ENCODE peak calls at places on chromosome X, in four cellular contexts. O is GM12878, X is HCT116, K is H1. S is an unnamed sample.

GRCh38 chrX:137234651-137235402 is 201.0 kb upstream of the GPR101 start:
- DNase-seq in O (no peak), X (no peak), K (no peak), S (no peak)

GRCh38 chrX:72306085-72306801 is 529 bp upstream of the CITED1 start:
- DNase-seq in O (no peak), X (no peak), K (no peak), S (peak)

GRCh38 chrX:67555578-67556203 is 11.9 kb downstream of the AR start:
- DNase-seq in O (no peak), X (no peak), K (no peak), S (peak)

GRCh38 chrX:10761447-10761846 is 141.1 kb upstream of the MID1 start:
- DNase-seq in O (no peak), X (no peak), K (no peak), S (no peak)

GRCh38 chrX:84729809-84730208 is 227.6 kb upstream of the HDX start:
- DNase-seq in O (peak), X (no peak), K (no peak), S (peak)

GRCh38 chrX:18893536-18893935 is 90.4 kb downstream of the PHKA2 start:
- DNase-seq in O (no peak), X (no peak), K (no peak), S (no peak)

GRCh38 chrX:17291141-17291900 is 83.7 kb upstream of the NHS start:
- DNase-seq in O (no peak), X (no peak), K (no peak), S (no peak)

GRCh38 chrX:47133493-47133892 is 11.0 kb downstream of the NDUFB11 start:
- DNase-seq in O (no peak), X (no peak), K (no peak), S (no peak)

GRCh38 chrX:18877472-18877871 is 106.4 kb downstream of the PHKA2 start:
- DNase-seq in O (no peak), X (no peak), K (no peak), S (no peak)

GRCh38 chrX:650274-650673 is 19.7 kb downstream of the SHOX start:
- DNase-seq in O (no peak), X (no peak), K (no peak), S (no peak)

GRCh38 chrX:67610282-67610681 is 66.5 kb downstream of the AR start:
- DNase-seq in O (no peak), X (no peak), K (no peak), S (no peak)

GRCh38 chrX:10633722-10634121 is 13.3 kb upstream of the MID1 start:
- DNase-seq in O (no peak), X (peak), K (no peak), S (peak)

GRCh38 chrX:41661366-41662095 is 27.2 kb upstream of the GPR34 start:
- DNase-seq in O (no peak), X (no peak), K (no peak), S (no peak)

GRCh38 chrX:43141885-43142284 is 363.9 kb upstream of the PPP1R2C start:
- DNase-seq in O (no peak), X (no peak), K (no peak), S (no peak)

GRCh38 chrX:105191878-105192277 is 28.6 kb downstream of the TEX13A start:
- DNase-seq in O (no peak), X (no peak), K (no peak), S (peak)

GRCh38 chrX:109773374-109773773 is 40.3 kb upstream of the ACSL4 start:
- DNase-seq in O (no peak), X (no peak), K (no peak), S (no peak)

GRCh38 chrX:47573334-47574095 is 8.7 kb upstream of the TIMP1 start:
- DNase-seq in O (no peak), X (no peak), K (no peak), S (peak)

GRCh38 chrX:138082881-138083280 is 517.0 kb downstream of the ZIC3 start:
- DNase-seq in O (no peak), X (no peak), K (no peak), S (no peak)

GRCh38 chrX:15911729-15912550 is 57.3 kb upstream of the AP1S2 start:
- DNase-seq in O (no peak), X (no peak), K (no peak), S (peak)

GRCh38 chrX:22690116-22690515 is 309.6 kb upstream of the DDX53 start:
- DNase-seq in O (no peak), X (no peak), K (no peak), S (no peak)

GRCh38 chrX:125998432-125998831 is 167.7 kb downstream of the DCAF12L2 start:
- DNase-seq in O (no peak), X (no peak), K (no peak), S (no peak)

GRCh38 chrX:70262952-70263567 is 3.1 kb upstream of the P2RY4 start:
- DNase-seq in O (no peak), X (no peak), K (peak), S (peak)

GRCh38 chrX:15566244-15566643 is 34.5 kb downstream of the ACE2 start:
- DNase-seq in O (no peak), X (no peak), K (no peak), S (no peak)

GRCh38 chrX:17242470-17242869 is 132.5 kb upstream of the NHS start:
- DNase-seq in O (no peak), X (peak), K (peak), S (peak)

GRCh38 chrX:11611161-11611560 is 54.6 kb downstream of the ARHGAP6 start:
- DNase-seq in O (no peak), X (no peak), K (no peak), S (no peak)

GRCh38 chrX:21711126-21711847 is 46.6 kb downstream of the SMPX start:
- DNase-seq in O (no peak), X (no peak), K (no peak), S (no peak)

GRCh38 chrX:499870-500364 is 113.2 kb upstream of the PPP2R3B start:
- DNase-seq in O (no peak), X (no peak), K (peak), S (no peak)

GRCh38 chrX:31223817-31224216 is 152.0 kb upstream of the FTHL17 start:
- DNase-seq in O (no peak), X (no peak), K (no peak), S (no peak)

GRCh38 chrX:24167719-24168472 is 18.4 kb downstream of the ZFX start:
- DNase-seq in O (no peak), X (no peak), K (no peak), S (no peak)

GRCh38 chrX:49829016-49829415 is at the start of gene PAGE4:
- DNase-seq in O (no peak), X (peak), K (no peak), S (peak)

GRCh38 chrX:14029425-14030247 is at the start of gene GEMIN8:
- DNase-seq in O (peak), X (peak), K (peak), S (peak)

GRCh38 chrX:88937616-88938015 is 190.6 kb downstream of the CPXCR1 start:
- DNase-seq in O (no peak), X (no peak), K (no peak), S (no peak)

GRCh38 chrX:22314692-22315091 is 42.0 kb downstream of the CBLL2 start:
- DNase-seq in O (no peak), X (no peak), K (no peak), S (no peak)

GRCh38 chrX:46865281-46865680 is 28.4 kb downstream of the RP2 start:
- DNase-seq in O (no peak), X (no peak), K (no peak), S (no peak)

GRCh38 chrX:11367609-11368430 is 74.6 kb downstream of the AMELX start:
- DNase-seq in O (no peak), X (no peak), K (no peak), S (peak)

GRCh38 chrX:130083656-130084382 is 26.5 kb downstream of the ELF4 start:
- DNase-seq in O (no peak), X (no peak), K (no peak), S (no peak)

DNA sequence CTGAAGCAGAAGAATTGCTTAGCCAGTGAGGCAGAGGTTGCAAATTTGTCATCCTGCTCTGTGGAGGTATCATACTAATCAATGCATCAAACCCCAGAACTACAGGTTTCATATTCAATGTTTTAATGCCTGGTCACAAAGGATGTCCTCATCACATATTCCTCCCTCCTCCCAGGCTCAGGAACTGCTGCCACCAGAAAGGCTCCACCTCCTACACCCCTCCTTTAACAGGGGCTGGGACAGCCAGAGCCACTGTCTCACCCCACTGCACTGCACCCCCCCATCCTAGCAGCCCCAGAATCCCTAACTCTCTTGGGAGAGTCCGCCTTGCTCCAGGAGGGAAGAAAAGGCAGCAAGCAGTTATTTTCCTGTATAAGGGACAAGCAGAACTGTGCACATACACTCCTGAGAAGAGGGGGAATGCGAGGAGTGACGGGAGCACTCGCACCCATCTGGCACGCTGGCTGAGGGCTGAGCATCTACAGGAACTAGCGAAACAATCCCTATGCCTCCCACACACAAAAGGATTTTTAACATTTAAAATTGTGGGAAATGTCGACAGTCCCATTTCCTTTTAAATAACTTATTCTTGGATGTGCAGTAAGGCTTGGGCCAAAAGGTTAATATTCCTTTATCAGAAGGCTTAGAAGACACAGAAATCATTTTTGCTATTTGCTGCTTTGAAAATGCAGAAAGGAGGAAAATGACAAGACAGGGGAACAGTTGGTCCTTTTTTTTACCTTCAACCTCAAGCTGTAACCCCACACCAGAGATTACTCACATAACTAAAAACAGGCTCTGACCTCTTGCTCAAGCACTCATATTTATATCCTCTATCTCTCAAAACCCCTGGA is 27.8 kb downstream of the CD99L2 start:
- DNase-seq in O (no peak), X (no peak), K (no peak), S (no peak)
- TF ChIP-seq EGR1 in O (no peak), X (no peak), K (no peak), S (no peak)

GRCh38 chrX:102651242-102651967 is at the start of gene GPRASP1:
- DNase-seq in O (no peak), X (no peak), K (no peak), S (no peak)
- TF ChIP-seq EGR1 in O (no peak), X (no peak), K (no peak), S (no peak)

DNA sequence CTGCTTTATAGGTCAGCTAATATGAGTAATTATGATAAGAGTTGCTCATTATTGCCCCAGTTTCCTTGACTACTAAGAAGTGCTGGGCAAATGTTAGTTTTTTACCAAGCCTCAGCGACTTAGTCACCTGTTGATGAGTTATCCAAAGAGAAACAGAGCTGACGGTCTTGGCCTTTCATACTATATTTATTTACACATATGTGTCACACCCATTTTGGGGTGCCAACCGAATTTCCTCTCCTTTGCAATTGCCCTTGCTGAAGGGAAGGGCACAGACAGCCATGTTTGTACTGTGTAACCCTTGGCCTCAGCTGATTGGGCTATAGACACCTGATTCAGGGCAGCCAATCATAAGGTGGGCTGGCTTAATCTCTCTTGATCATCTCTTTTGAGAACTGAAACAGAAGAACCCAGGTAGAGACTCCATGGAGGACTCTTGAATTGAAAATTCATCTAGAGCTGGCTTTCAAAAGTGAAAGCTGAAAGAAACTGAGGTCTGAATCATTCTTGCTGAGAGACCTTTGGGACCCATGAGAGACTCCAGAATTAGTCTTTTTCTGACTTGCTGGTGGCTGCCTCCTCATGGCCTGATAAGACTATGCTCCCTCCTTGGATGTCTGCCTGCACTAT is 111.7 kb upstream of the RPS6KA3 start:
- DNase-seq in O (peak), X (no peak), K (no peak), S (no peak)
- TF ChIP-seq EGR1 in O (no peak), X (no peak), K (no peak), S (no peak)

DNA sequence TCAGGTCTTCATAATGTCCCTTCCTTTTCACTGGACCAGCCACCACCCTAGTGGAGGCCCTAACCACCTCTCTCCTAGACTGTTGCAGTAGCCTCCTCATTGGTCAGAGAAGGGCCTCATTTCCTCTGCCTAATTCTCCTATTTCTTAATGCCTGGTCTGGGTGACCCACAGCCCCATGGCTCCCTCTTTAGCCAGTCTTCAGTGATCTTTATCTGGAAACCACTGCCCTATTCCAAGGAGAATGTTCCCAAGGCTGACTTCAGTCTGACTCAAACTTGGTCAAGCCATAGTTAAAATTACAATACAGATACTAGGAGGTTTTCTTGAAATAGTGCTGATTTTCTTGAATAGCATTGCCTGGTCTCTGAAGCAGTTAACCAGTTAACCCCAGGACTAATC is 53.6 kb upstream of the PRPS1 start:
- DNase-seq in O (no peak), X (no peak), K (no peak), S (no peak)
- TF ChIP-seq EGR1 in O (no peak), X (no peak), K (no peak), S (no peak)

DNA sequence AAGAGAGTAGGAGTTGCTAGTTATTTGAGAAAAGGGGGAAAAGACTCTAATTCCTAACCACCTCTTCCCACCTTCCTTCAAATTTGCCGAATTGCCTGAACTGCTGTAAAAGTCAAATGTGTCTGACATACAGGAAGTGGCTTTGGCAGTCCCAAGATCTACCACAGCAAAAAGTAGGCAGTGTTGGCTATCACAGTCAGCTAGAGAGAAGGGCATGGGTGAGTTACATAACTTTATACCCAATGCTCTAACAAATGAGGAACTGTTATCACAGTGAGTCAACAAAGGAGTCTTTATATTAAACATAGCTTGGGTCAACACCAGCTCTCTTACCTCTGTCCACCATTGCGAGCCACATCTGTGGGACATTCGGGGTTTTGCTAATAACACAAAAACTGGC is 2.4 kb upstream of the MBNL3 start:
- DNase-seq in O (no peak), X (no peak), K (no peak), S (no peak)
- TF ChIP-seq EGR1 in O (no peak), X (no peak), K (no peak), S (no peak)

GRCh38 chrX:154444001-154444754 is at the start of gene FAM50A:
- DNase-seq in O (no peak), X (no peak), K (no peak), S (peak)

GRCh38 chrX:154441984-154442707 is 1.8 kb upstream of the FAM50A start:
- DNase-seq in O (no peak), X (no peak), K (no peak), S (no peak)

GRCh38 chrX:154441564-154441963 is 2.4 kb upstream of the FAM50A start:
- DNase-seq in O (no peak), X (no peak), K (no peak), S (no peak)

GRCh38 chrX:154444755-154445246 is 860 bp downstream of the FAM50A start:
- DNase-seq in O (no peak), X (no peak), K (no peak), S (peak)

GRCh38 chrX:154443479-154443910 is 446 bp upstream of the FAM50A start:
- DNase-seq in O (no peak), X (no peak), K (no peak), S (no peak)
- TF ChIP-seq EGR1 in O (no peak), X (no peak), K (no peak), S (no peak)

DNA sequence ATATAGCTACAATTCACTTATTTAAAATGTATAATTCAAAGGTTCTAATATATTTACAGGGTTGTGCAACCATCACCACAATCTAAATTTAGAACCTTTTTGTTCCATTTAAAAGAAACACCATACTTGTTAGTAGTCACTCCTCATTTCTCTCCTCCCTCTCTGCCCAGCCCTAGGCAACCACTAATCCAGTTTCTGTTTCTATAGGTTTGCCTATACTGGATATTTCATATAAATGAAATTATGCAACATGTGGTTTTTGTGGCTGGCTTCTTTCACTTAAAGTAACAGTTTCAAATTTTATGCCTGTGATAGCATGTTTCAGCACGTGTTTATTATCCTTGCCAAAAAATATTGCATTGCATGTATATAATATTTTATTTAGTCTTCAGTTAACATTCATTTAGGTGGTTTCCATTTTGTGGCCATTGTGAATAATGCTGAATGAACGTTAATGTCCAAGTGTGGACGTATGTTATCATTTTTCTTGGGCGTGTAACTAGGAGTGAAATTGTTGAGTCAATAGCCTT is 437.6 kb downstream of the IL1RAPL1 start:
- DNase-seq in O (no peak), X (no peak), K (no peak), S (no peak)
- TF ChIP-seq EGR1 in O (no peak), X (no peak), K (no peak), S (no peak)

GRCh38 chrX:74343970-74344622 is 40.1 kb downstream of the ZCCHC13 start:
- DNase-seq in O (peak), X (peak), K (peak), S (peak)

GRCh38 chrX:74349387-74349786 is 45.4 kb downstream of the ZCCHC13 start:
- DNase-seq in O (no peak), X (peak), K (no peak), S (no peak)

GRCh38 chrX:74343327-74343969 is 39.5 kb downstream of the ZCCHC13 start:
- DNase-seq in O (no peak), X (no peak), K (no peak), S (no peak)

GRCh38 chrX:74351760-74352159 is 47.8 kb downstream of the ZCCHC13 start:
- DNase-seq in O (no peak), X (no peak), K (no peak), S (no peak)

GRCh38 chrX:74346124-74346523 is 42.1 kb downstream of the ZCCHC13 start:
- DNase-seq in O (no peak), X (no peak), K (no peak), S (no peak)
- TF ChIP-seq EGR1 in O (no peak), X (no peak), K (no peak), S (no peak)

S was measured in K562.